ENCODE peak calls at places on chromosome 9, in five cellular contexts. One of them, this sample, is unnamed.

GRCh38 chr9:102035929-102036328 is 297.5 kb upstream of the GRIN3A start:
- DNase-seq in HCT116: no peak
- DNase-seq in mammary epithelial cell: no peak
- DNase-seq in endothelial cell of umbilical vein: no peak
- DNase-seq in K562: no peak
- DNase-seq in this sample: no peak

GRCh38 chr9:81559741-81560140 is 129.6 kb downstream of the TLE1 start:
- DNase-seq in endothelial cell of umbilical vein: peak
- DNase-seq in K562: no peak
- DNase-seq in mammary epithelial cell: peak
- DNase-seq in HCT116: peak
- DNase-seq in this sample: peak

GRCh38 chr9:90925581-90926257 is 124.1 kb downstream of the SYK start:
- DNase-seq in mammary epithelial cell: peak
- DNase-seq in HCT116: no peak
- DNase-seq in K562: no peak
- DNase-seq in endothelial cell of umbilical vein: peak
- DNase-seq in this sample: peak

GRCh38 chr9:135039266-135039870 is 48.1 kb upstream of the OLFM1 start:
- DNase-seq in K562: no peak
- DNase-seq in mammary epithelial cell: no peak
- DNase-seq in HCT116: no peak
- DNase-seq in endothelial cell of umbilical vein: no peak
- DNase-seq in this sample: no peak

GRCh38 chr9:107213561-107214028 is 69.5 kb upstream of the RAD23B start:
- DNase-seq in HCT116: peak
- DNase-seq in mammary epithelial cell: peak
- DNase-seq in endothelial cell of umbilical vein: peak
- DNase-seq in K562: peak
- DNase-seq in this sample: peak

GRCh38 chr9:104301770-104302169 is 202.3 kb upstream of the OR13F1 start:
- DNase-seq in endothelial cell of umbilical vein: no peak
- DNase-seq in K562: no peak
- DNase-seq in mammary epithelial cell: no peak
- DNase-seq in HCT116: no peak
- DNase-seq in this sample: no peak

GRCh38 chr9:133703571-133704399 is 34.4 kb downstream of the SARDH start:
- DNase-seq in K562: no peak
- DNase-seq in HCT116: no peak
- DNase-seq in endothelial cell of umbilical vein: no peak
- DNase-seq in mammary epithelial cell: no peak
- DNase-seq in this sample: no peak

GRCh38 chr9:35350827-35351549 is 138.9 kb upstream of the RUSC2 start:
- DNase-seq in endothelial cell of umbilical vein: peak
- DNase-seq in mammary epithelial cell: no peak
- DNase-seq in K562: no peak
- DNase-seq in HCT116: no peak
- DNase-seq in this sample: peak

GRCh38 chr9:108963459-108964143 is 29.4 kb downstream of the ABITRAM start:
- DNase-seq in mammary epithelial cell: no peak
- DNase-seq in endothelial cell of umbilical vein: peak
- DNase-seq in K562: peak
- DNase-seq in HCT116: no peak
- DNase-seq in this sample: no peak

GRCh38 chr9:79829566-79830347 is 258.0 kb downstream of the TLE4 start:
- DNase-seq in HCT116: no peak
- DNase-seq in endothelial cell of umbilical vein: no peak
- DNase-seq in K562: no peak
- DNase-seq in mammary epithelial cell: no peak
- DNase-seq in this sample: no peak

GRCh38 chr9:36893911-36894310 is 140.2 kb downstream of the PAX5 start:
- DNase-seq in K562: no peak
- DNase-seq in HCT116: no peak
- DNase-seq in mammary epithelial cell: no peak
- DNase-seq in endothelial cell of umbilical vein: no peak
- DNase-seq in this sample: no peak

GRCh38 chr9:38195737-38196161 is 126.7 kb upstream of the SHB start:
- DNase-seq in HCT116: no peak
- DNase-seq in endothelial cell of umbilical vein: no peak
- DNase-seq in K562: peak
- DNase-seq in mammary epithelial cell: no peak
- DNase-seq in this sample: no peak

GRCh38 chr9:104810421-104811339 is 46.8 kb downstream of the NIPSNAP3B start:
- DNase-seq in endothelial cell of umbilical vein: no peak
- DNase-seq in mammary epithelial cell: peak
- DNase-seq in K562: no peak
- DNase-seq in HCT116: no peak
- DNase-seq in this sample: peak

GRCh38 chr9:121765021-121765950 is 113.9 kb downstream of the DAB2IP start:
- DNase-seq in HCT116: no peak
- DNase-seq in K562: no peak
- DNase-seq in endothelial cell of umbilical vein: peak
- DNase-seq in mammary epithelial cell: peak
- DNase-seq in this sample: peak

GRCh38 chr9:37029776-37030590 is 4.1 kb downstream of the PAX5 start:
- DNase-seq in HCT116: no peak
- DNase-seq in endothelial cell of umbilical vein: no peak
- DNase-seq in K562: no peak
- DNase-seq in mammary epithelial cell: peak
- DNase-seq in this sample: no peak

GRCh38 chr9:134624119-134624826 is 17.3 kb upstream of the COL5A1 start:
- DNase-seq in endothelial cell of umbilical vein: no peak
- DNase-seq in HCT116: no peak
- DNase-seq in mammary epithelial cell: no peak
- DNase-seq in K562: no peak
- DNase-seq in this sample: no peak

GRCh38 chr9:112041536-112042243 is 133.4 kb downstream of the SUSD1 start:
- DNase-seq in mammary epithelial cell: peak
- DNase-seq in K562: no peak
- DNase-seq in endothelial cell of umbilical vein: peak
- DNase-seq in HCT116: peak
- DNase-seq in this sample: peak

GRCh38 chr9:74006935-74007334 is 490.2 kb upstream of the RORB start:
- DNase-seq in HCT116: no peak
- DNase-seq in mammary epithelial cell: no peak
- DNase-seq in endothelial cell of umbilical vein: no peak
- DNase-seq in K562: no peak
- DNase-seq in this sample: peak

GRCh38 chr9:37446401-37446800 is 18.8 kb downstream of the ZBTB5 start:
- DNase-seq in HCT116: no peak
- DNase-seq in K562: no peak
- DNase-seq in mammary epithelial cell: no peak
- DNase-seq in endothelial cell of umbilical vein: no peak
- DNase-seq in this sample: no peak

GRCh38 chr9:125455876-125456275 is 194.2 kb downstream of the GAPVD1 start:
- DNase-seq in HCT116: no peak
- DNase-seq in K562: no peak
- DNase-seq in endothelial cell of umbilical vein: no peak
- DNase-seq in mammary epithelial cell: no peak
- DNase-seq in this sample: no peak

GRCh38 chr9:74949859-74950258 is 2.9 kb downstream of the C9orf40 start:
- DNase-seq in K562: no peak
- DNase-seq in endothelial cell of umbilical vein: no peak
- DNase-seq in mammary epithelial cell: no peak
- DNase-seq in HCT116: no peak
- DNase-seq in this sample: no peak

GRCh38 chr9:14107977-14108376 is 206.0 kb downstream of the NFIB start:
- DNase-seq in mammary epithelial cell: no peak
- DNase-seq in HCT116: no peak
- DNase-seq in endothelial cell of umbilical vein: peak
- DNase-seq in K562: peak
- DNase-seq in this sample: no peak

GRCh38 chr9:133833388-133834025 is 95.4 kb upstream of the SARDH start:
- DNase-seq in endothelial cell of umbilical vein: no peak
- DNase-seq in HCT116: no peak
- DNase-seq in mammary epithelial cell: no peak
- DNase-seq in K562: no peak
- DNase-seq in this sample: no peak

GRCh38 chr9:764986-765385 is 76.5 kb upstream of the DMRT1 start:
- DNase-seq in endothelial cell of umbilical vein: no peak
- DNase-seq in HCT116: no peak
- DNase-seq in mammary epithelial cell: no peak
- DNase-seq in K562: no peak
- DNase-seq in this sample: no peak

GRCh38 chr9:124659099-124659659 is 111.9 kb downstream of the NR6A1 start:
- DNase-seq in HCT116: no peak
- DNase-seq in mammary epithelial cell: peak
- DNase-seq in K562: peak
- DNase-seq in endothelial cell of umbilical vein: peak
- DNase-seq in this sample: peak

GRCh38 chr9:79572891-79573696 is 1.3 kb downstream of the TLE4 start:
- DNase-seq in HCT116: no peak
- DNase-seq in endothelial cell of umbilical vein: peak
- DNase-seq in mammary epithelial cell: peak
- DNase-seq in K562: peak
- DNase-seq in this sample: no peak

GRCh38 chr9:78676623-78677022 is 379.7 kb downstream of the PSAT1 start:
- DNase-seq in mammary epithelial cell: no peak
- DNase-seq in K562: no peak
- DNase-seq in HCT116: no peak
- DNase-seq in endothelial cell of umbilical vein: no peak
- DNase-seq in this sample: peak

GRCh38 chr9:134066546-134066922 is 1.3 kb downstream of the BRD3 start:
- DNase-seq in mammary epithelial cell: no peak
- DNase-seq in endothelial cell of umbilical vein: peak
- DNase-seq in K562: peak
- DNase-seq in HCT116: no peak
- DNase-seq in this sample: peak

GRCh38 chr9:109582386-109582785 is 84.3 kb upstream of the PTPN3 start:
- DNase-seq in endothelial cell of umbilical vein: no peak
- DNase-seq in mammary epithelial cell: no peak
- DNase-seq in HCT116: no peak
- DNase-seq in K562: no peak
- DNase-seq in this sample: peak

GRCh38 chr9:76240578-76240977 is 153.6 kb downstream of the RFK start:
- DNase-seq in mammary epithelial cell: no peak
- DNase-seq in endothelial cell of umbilical vein: no peak
- DNase-seq in HCT116: no peak
- DNase-seq in K562: no peak
- DNase-seq in this sample: no peak

DNA sequence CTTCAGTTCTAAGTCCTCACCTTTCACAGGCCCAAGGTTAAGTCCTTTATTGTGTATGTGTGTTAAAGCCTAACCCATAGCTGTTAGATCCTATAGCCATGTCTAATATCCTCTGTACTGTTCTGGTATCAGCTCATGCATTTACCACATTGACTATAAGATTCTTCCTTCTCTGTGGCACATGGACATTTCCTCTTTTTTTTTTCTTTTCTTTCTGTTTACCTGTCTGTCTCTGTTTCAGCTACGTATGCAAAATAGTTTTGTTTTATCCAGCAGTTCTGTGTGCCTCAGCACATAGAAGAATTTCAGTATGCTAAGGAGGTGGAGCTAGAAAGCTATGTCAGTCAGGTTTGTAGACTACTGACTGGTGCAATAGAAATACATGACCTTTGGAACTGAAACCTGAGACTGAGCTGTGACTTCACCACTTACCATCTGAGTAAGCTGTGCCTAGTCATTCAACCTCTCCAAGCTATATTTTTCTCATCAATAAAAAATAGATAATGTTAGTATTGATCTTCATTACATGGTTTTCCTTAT is 155.6 kb upstream of the VLDLR start:
- DNase-seq in endothelial cell of umbilical vein: no peak
- DNase-seq in HCT116: peak
- DNase-seq in K562: no peak
- DNase-seq in mammary epithelial cell: peak
- DNase-seq in this sample: no peak
- H3K27ac ChIP-seq in endothelial cell of umbilical vein: no peak
- H3K27ac ChIP-seq in HCT116: no peak
- H3K27ac ChIP-seq in K562: no peak
- H3K27ac ChIP-seq in mammary epithelial cell: no peak
- H3K27ac ChIP-seq in this sample: no peak

GRCh38 chr9:5617749-5618148 is 11.2 kb upstream of the RIC1 start:
- DNase-seq in mammary epithelial cell: no peak
- DNase-seq in HCT116: no peak
- DNase-seq in K562: no peak
- DNase-seq in endothelial cell of umbilical vein: no peak
- DNase-seq in this sample: no peak
- H3K4me2 ChIP-seq in mammary epithelial cell: no peak
- H3K4me2 ChIP-seq in HCT116: no peak
- H3K4me2 ChIP-seq in K562: no peak
- H3K4me2 ChIP-seq in endothelial cell of umbilical vein: no peak
- H3K4me2 ChIP-seq in this sample: no peak

DNA sequence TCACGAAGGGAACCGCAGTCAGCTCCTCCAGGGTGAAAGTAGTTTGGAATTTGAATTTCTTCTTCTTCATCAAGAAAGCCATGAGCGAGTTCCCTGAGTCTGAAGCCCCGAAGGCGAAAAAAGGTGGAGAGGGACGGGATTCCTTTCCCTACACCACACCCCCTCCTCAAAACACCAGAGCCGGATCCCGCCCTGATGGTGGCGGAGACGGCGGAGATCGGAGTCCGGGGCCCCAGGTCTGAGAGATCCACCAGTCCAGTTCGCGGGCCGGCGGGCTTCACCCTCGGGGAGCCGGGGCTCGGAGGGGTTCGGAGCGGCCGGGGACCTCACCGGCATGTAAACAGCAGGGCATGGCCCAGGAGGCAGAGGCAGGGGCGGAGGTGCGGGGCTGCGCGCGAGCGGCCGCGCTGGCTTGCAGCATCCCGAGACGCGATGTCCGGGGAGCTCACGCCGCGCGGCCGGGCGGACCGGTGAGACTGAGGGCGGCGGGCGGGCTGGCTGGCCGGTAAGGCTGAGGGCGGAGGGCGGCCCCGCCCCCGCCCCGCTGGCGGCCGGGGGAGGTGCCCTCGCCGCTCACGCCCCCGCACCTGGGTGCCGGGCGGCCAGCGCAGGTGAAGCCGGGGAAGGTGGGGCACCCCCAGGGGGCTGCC is 608 bp downstream of the EEIG1 start:
- DNase-seq in endothelial cell of umbilical vein: peak
- DNase-seq in mammary epithelial cell: peak
- DNase-seq in HCT116: no peak
- DNase-seq in K562: peak
- DNase-seq in this sample: no peak
- TF ChIP-seq EZH2 in endothelial cell of umbilical vein: no peak
- TF ChIP-seq EZH2 in mammary epithelial cell: no peak
- TF ChIP-seq EZH2 in HCT116: no peak
- TF ChIP-seq EZH2 in K562: no peak
- TF ChIP-seq EZH2 in this sample: no peak

DNA sequence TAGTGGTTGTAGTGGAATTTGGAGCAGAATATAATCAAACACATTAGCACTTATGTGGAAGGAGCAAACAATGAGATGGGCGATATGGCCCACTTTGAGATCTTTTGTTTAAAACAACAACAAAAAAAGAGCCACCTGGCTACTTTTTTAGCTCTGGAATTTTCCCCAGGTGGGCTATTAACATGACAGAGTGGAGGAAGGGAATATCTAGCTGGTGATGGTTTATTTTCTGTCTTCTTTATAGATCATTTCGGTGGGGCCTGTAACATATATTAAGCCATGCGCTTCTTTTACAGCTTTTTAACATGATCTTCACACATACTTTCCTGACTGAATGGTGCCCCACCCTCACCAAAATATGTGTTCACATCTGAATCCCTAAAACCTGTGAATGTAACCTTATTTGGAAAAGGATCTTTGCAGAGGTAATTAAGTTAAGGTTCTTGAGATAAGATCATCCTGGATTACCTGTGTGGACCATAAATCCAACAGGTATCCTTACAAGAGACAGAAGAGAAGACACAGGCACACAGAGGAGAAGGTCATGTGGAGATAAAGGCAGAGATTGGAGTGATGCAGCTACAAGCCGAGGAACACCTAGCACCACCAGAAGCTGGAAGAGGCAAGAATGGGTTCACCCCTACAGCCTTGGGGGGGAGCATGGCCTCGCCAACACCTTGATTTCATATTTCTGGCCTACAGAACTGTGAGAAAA is 16.6 kb upstream of the ENTREP1 start:
- DNase-seq in mammary epithelial cell: no peak
- DNase-seq in endothelial cell of umbilical vein: no peak
- DNase-seq in HCT116: no peak
- DNase-seq in K562: no peak
- DNase-seq in this sample: no peak
- H3K27ac ChIP-seq in mammary epithelial cell: no peak
- H3K27ac ChIP-seq in endothelial cell of umbilical vein: no peak
- H3K27ac ChIP-seq in HCT116: no peak
- H3K27ac ChIP-seq in K562: no peak
- H3K27ac ChIP-seq in this sample: no peak

This sample was measured in fibroblast of lung.